ENCODE peak calls at places on chromosomes 6 and 20, in seven cellular contexts. S, D, H, O, N, W and Y are unnamed samples.

GRCh38 chr6:157521665-157522335 is 140.8 kb downstream of the ZDHHC14 start:
- DNase-seq in S (no peak), D (no peak), H (no peak), O (no peak), N (no peak), W (no peak), Y (no peak)

GRCh38 chr6:7674291-7674690 is 51.6 kb upstream of the BMP6 start:
- DNase-seq in S (no peak), D (no peak), H (no peak), O (no peak), N (no peak), W (no peak), Y (no peak)

GRCh38 chr20:15076785-15077184 is 739.4 kb upstream of the FLRT3 start:
- DNase-seq in S (no peak), D (no peak), H (no peak), O (no peak), N (no peak), W (no peak), Y (no peak)

GRCh38 chr6:150993253-150993652 is 127.8 kb downstream of the MTHFD1L start:
- DNase-seq in S (no peak), D (no peak), H (no peak), O (no peak), N (no peak), W (no peak), Y (no peak)

GRCh38 chr20:59299961-59300340 is 460 bp upstream of the EDN3 start:
- DNase-seq in S (no peak), D (peak; percentile 44), H (no peak), O (no peak), N (no peak), W (no peak), Y (no peak)

GRCh38 chr6:79436232-79436631 is 101.0 kb downstream of the LCA5 start:
- DNase-seq in S (no peak), D (no peak), H (peak; percentile 78), O (peak; percentile 59), N (no peak), W (no peak), Y (no peak)

GRCh38 chr6:45714795-45715507 is 300.7 kb downstream of the CLIC5 start:
- DNase-seq in S (peak; percentile 41), D (peak; percentile 47), H (peak; percentile 92), O (peak; percentile 78), N (peak; percentile 25), W (no peak), Y (no peak)

GRCh38 chr20:62355527-62356142 is 11.5 kb downstream of the LAMA5 start:
- DNase-seq in S (peak; percentile 78), D (peak; percentile 53), H (no peak), O (no peak), N (no peak), W (peak; percentile 73), Y (no peak)

GRCh38 chr20:4135385-4136077 is 120.2 kb upstream of the RNF24 start:
- DNase-seq in S (peak; percentile 43), D (peak; percentile 50), H (peak; percentile 99), O (peak; percentile 98), N (no peak), W (no peak), Y (no peak)

GRCh38 chr6:143005816-143006215 is 54.9 kb upstream of the AIG1 start:
- DNase-seq in S (no peak), D (no peak), H (no peak), O (no peak), N (no peak), W (no peak), Y (no peak)

GRCh38 chr6:84641076-84641475 is 123.3 kb downstream of the TBX18 start:
- DNase-seq in S (no peak), D (no peak), H (peak; percentile 73), O (no peak), N (no peak), W (peak; percentile 18), Y (no peak)

GRCh38 chr6:34070315-34071110 is 75.4 kb downstream of the GRM4 start:
- DNase-seq in S (no peak), D (no peak), H (no peak), O (peak; percentile 26), N (no peak), W (no peak), Y (no peak)

GRCh38 chr6:82751718-82752117 is 313.9 kb downstream of the UBE3D start:
- DNase-seq in S (no peak), D (no peak), H (no peak), O (no peak), N (no peak), W (no peak), Y (no peak)

GRCh38 chr20:63087872-63088680 is 81.3 kb upstream of the BHLHE23 start:
- DNase-seq in S (peak; percentile 3), D (no peak), H (no peak), O (no peak), N (no peak), W (peak; percentile 3), Y (peak; percentile 13)

GRCh38 chr20:32535316-32535952 is 49.7 kb downstream of the NOL4L start:
- DNase-seq in S (no peak), D (no peak), H (no peak), O (no peak), N (no peak), W (no peak), Y (no peak)

GRCh38 chr20:40286991-40287531 is 402.0 kb downstream of the MAFB start:
- DNase-seq in S (peak; percentile 23), D (peak; percentile 28), H (no peak), O (peak; percentile 92), N (no peak), W (peak; percentile 83), Y (peak; percentile 53)

GRCh38 chr6:137432054-137432545 is 62.1 kb downstream of the OLIG3 start:
- DNase-seq in S (no peak), D (no peak), H (no peak), O (no peak), N (no peak), W (no peak), Y (no peak)

GRCh38 chr6:139996253-139996834 is 621.9 kb upstream of the CITED2 start:
- DNase-seq in S (no peak), D (peak; percentile 18), H (peak; percentile 55), O (no peak), N (no peak), W (no peak), Y (no peak)

GRCh38 chr6:87289571-87289970 is 32.8 kb upstream of the SMIM8 start:
- DNase-seq in S (no peak), D (no peak), H (no peak), O (no peak), N (no peak), W (no peak), Y (no peak)
- TF ChIP-seq CTCF in S (no peak), D (no peak), H (no peak), O (no peak), N (no peak), W (no peak), Y (no peak)

GRCh38 chr20:9974324-9974723 is 60.5 kb upstream of the ANKEF1 start:
- DNase-seq in S (no peak), D (no peak), H (no peak), O (no peak), N (no peak), W (no peak), Y (no peak)
- TF ChIP-seq CTCF in S (no peak), D (no peak), H (no peak), O (no peak), N (peak; percentile 40), W (no peak), Y (no peak)

GRCh38 chr6:40585218-40585617 is 1.9 kb downstream of the LRFN2 start:
- DNase-seq in S (no peak), D (no peak), H (no peak), O (no peak), N (no peak), W (no peak), Y (no peak)

GRCh38 chr6:40584741-40585140 is 2.4 kb downstream of the LRFN2 start:
- DNase-seq in S (no peak), D (no peak), H (no peak), O (no peak), N (no peak), W (no peak), Y (no peak)

GRCh38 chr6:40585661-40586269 is 1.4 kb downstream of the LRFN2 start:
- DNase-seq in S (no peak), D (no peak), H (no peak), O (no peak), N (no peak), W (no peak), Y (no peak)

GRCh38 chr6:40583694-40584093 is 3.5 kb downstream of the LRFN2 start:
- DNase-seq in S (no peak), D (no peak), H (no peak), O (no peak), N (no peak), W (no peak), Y (no peak)

GRCh38 chr6:40582892-40583291 is 4.3 kb downstream of the LRFN2 start:
- DNase-seq in S (no peak), D (no peak), H (no peak), O (no peak), N (no peak), W (no peak), Y (no peak)
- TF ChIP-seq CTCF in S (no peak), D (peak; percentile 5), H (no peak), O (no peak), N (no peak), W (no peak), Y (no peak)

GRCh38 chr20:58195047-58195446 is 33.4 kb downstream of the ANKRD60 start:
- DNase-seq in S (no peak), D (no peak), H (no peak), O (no peak), N (no peak), W (no peak), Y (no peak)

GRCh38 chr20:58196402-58197184 is 31.9 kb downstream of the ANKRD60 start:
- DNase-seq in S (no peak), D (no peak), H (no peak), O (no peak), N (no peak), W (no peak), Y (no peak)

GRCh38 chr20:58192065-58192464 is 36.4 kb downstream of the ANKRD60 start:
- DNase-seq in S (no peak), D (no peak), H (no peak), O (no peak), N (no peak), W (no peak), Y (no peak)

GRCh38 chr20:58194176-58194796 is 34.2 kb downstream of the ANKRD60 start:
- DNase-seq in S (no peak), D (no peak), H (no peak), O (no peak), N (no peak), W (no peak), Y (no peak)

GRCh38 chr20:58192567-58192966 is 35.9 kb downstream of the ANKRD60 start:
- DNase-seq in S (no peak), D (no peak), H (no peak), O (no peak), N (no peak), W (no peak), Y (no peak)
- TF ChIP-seq CTCF in S (peak; percentile 25), D (peak; percentile 8), H (peak; percentile 70), O (peak; percentile 63), N (peak; percentile 53), W (peak; percentile 66), Y (peak; percentile 28)

GRCh38 chr20:50717974-50718761 is 13.2 kb upstream of the PARD6B start:
- DNase-seq in S (no peak), D (no peak), H (no peak), O (no peak), N (no peak), W (no peak), Y (no peak)
- TF ChIP-seq CTCF in S (peak; percentile 10), D (no peak), H (peak; percentile 4), O (no peak), N (no peak), W (no peak), Y (no peak)

GRCh38 chr6:11767458-11767857 is 11.1 kb downstream of the ADTRP start:
- DNase-seq in S (no peak), D (no peak), H (no peak), O (no peak), N (no peak), W (no peak), Y (no peak)
- TF ChIP-seq CTCF in S (no peak), D (no peak), H (no peak), O (no peak), N (no peak), W (no peak), Y (no peak)